ENCODE peak calls at places on chromosomes 16 and 17, in nine cellular contexts. I is hepatocyte; A is left lung; D is cardiac muscle cell; P is Peyer's patch; U is fibroblast of lung; H is right cardiac atrium; L is CD8-positive, alpha-beta T cell; C is A549. N is an unnamed sample.

GRCh38 chr16:8631818-8632217 is 10.3 kb downstream of the METTL22 start:
- DNase-seq in L (no peak), D (no peak), H (no peak), I (no peak), C (no peak), U (no peak), P (no peak), A (no peak), N (no peak)

GRCh38 chr16:50731989-50732589 is 9.8 kb upstream of the CYLD start:
- DNase-seq in L (no peak), P (no peak), C (no peak), A (no peak), D (no peak), I (no peak), U (no peak), H (no peak), N (no peak)

GRCh38 chr16:8571061-8571596 is 19.2 kb downstream of the TMEM114 start:
- DNase-seq in L (no peak), D (peak; percentile 69), U (peak; percentile 25), P (no peak), C (peak; percentile 19), H (no peak), I (no peak), A (no peak), N (no peak)

GRCh38 chr16:85126731-85127662 is 14.7 kb upstream of the CIBAR2 start:
- DNase-seq in P (no peak), H (peak; percentile 64), U (peak; percentile 68), D (peak; percentile 94), A (no peak), L (no peak), C (no peak), I (peak; percentile 73), N (peak; percentile 98)

GRCh38 chr16:28324235-28324886 is 32.0 kb downstream of the SBK1 start:
- DNase-seq in U (no peak), I (peak; percentile 53), D (no peak), C (peak; percentile 31), H (no peak), A (no peak), L (no peak), P (no peak), N (no peak)

GRCh38 chr17:57507828-57508227 is 237.3 kb downstream of the CCDC182 start:
- DNase-seq in C (no peak), L (no peak), U (no peak), D (no peak), P (no peak), H (no peak), I (no peak), A (no peak), N (no peak)

GRCh38 chr16:60651351-60651750 is 1384.9 kb downstream of the CDH8 start:
- DNase-seq in I (no peak), U (no peak), L (no peak), A (no peak), H (no peak), D (no peak), P (no peak), C (no peak), N (no peak)

GRCh38 chr17:43935926-43936261 is 6.4 kb downstream of the PPY start:
- DNase-seq in D (no peak), A (no peak), I (no peak), P (no peak), U (no peak), H (no peak), C (no peak), L (no peak), N (peak; percentile 36)

GRCh38 chr17:74805543-74805991 is 29.4 kb upstream of the NAT9 start:
- DNase-seq in L (no peak), A (no peak), D (no peak), C (no peak), H (peak; percentile 58), U (no peak), P (no peak), I (no peak), N (no peak)

GRCh38 chr17:77405867-77406513 is 265.2 kb downstream of the SEC14L1 start:
- DNase-seq in C (no peak), L (no peak), P (no peak), I (no peak), U (no peak), D (no peak), H (no peak), A (no peak), N (no peak)

GRCh38 chr17:51351890-51352289 is 91.5 kb downstream of the UTP18 start:
- DNase-seq in L (no peak), A (peak; percentile 46), I (peak; percentile 27), D (peak; percentile 74), P (no peak), H (peak; percentile 83), U (peak; percentile 23), C (no peak), N (no peak)

GRCh38 chr17:41777579-41778188 is 8.8 kb downstream of the JUP start:
- DNase-seq in L (no peak), H (peak; percentile 93), A (peak; percentile 77), D (peak; percentile 98), P (peak; percentile 63), I (peak; percentile 60), C (peak; percentile 98), U (peak; percentile 98), N (peak; percentile 88)

GRCh38 chr17:79033741-79034501 is 10.0 kb downstream of the C1QTNF1 start:
- DNase-seq in I (no peak), C (no peak), H (peak; percentile 90), D (peak; percentile 78), U (peak; percentile 56), A (no peak), P (no peak), L (no peak), N (peak; percentile 100)

GRCh38 chr16:57540387-57540786 is 2.1 kb upstream of the ADGRG5 start:
- DNase-seq in C (no peak), U (no peak), D (no peak), P (no peak), I (no peak), A (no peak), L (no peak), H (peak; percentile 7), N (no peak)

GRCh38 chr17:15039366-15039765 is 225.8 kb downstream of the PMP22 start:
- DNase-seq in P (no peak), H (no peak), I (no peak), L (no peak), U (no peak), C (no peak), D (no peak), A (no peak), N (no peak)

DNA sequence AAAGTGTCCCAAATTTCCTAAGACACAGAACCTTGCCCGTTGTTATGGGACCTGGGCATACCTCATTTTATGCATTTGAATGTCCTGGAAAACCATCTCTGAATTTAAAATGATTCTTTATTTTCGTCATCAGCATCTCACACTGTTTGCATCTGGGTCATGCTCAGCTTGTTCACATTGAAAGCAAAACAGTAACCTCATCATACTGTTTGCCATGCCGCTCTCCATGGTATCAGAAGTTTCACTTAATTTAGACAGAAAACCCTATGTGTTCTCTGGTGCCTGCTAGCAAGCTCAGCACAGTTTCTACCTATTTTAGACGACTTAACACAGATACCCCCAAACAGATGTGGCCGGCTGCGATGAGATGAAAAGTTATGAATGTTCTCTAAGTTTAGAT is 292.1 kb downstream of the SNX29 start:
- DNase-seq in U (peak; percentile 17), P (no peak), I (peak; percentile 20), L (no peak), C (no peak), H (no peak), A (no peak), D (peak; percentile 15), N (no peak)
- H3K27ac ChIP-seq in U (no peak overlapping the region), P (no peak overlapping the region), I (no peak overlapping the region), L (no peak overlapping the region), C (no peak overlapping the region), H (no peak overlapping the region), A (no peak overlapping the region), D (no peak overlapping the region), N (no peak overlapping the region)

GRCh38 chr16:88769617-88770458 is 15.2 kb downstream of the PIEZO1 start:
- DNase-seq in A (peak; percentile 65), H (peak; percentile 61), L (no peak), U (no peak), P (peak; percentile 76), I (peak; percentile 86), C (peak; percentile 54), D (no peak), N (peak; percentile 77)

GRCh38 chr16:88764913-88765349 is 20.1 kb downstream of the PIEZO1 start:
- DNase-seq in A (peak; percentile 89), U (no peak), L (no peak), D (no peak), H (no peak), P (no peak), I (peak; percentile 83), C (no peak), N (no peak)

GRCh38 chr16:88768041-88768876 is 16.8 kb downstream of the PIEZO1 start:
- DNase-seq in U (peak; percentile 87), H (peak; percentile 90), D (peak; percentile 87), A (peak; percentile 84), P (no peak), C (no peak), L (no peak), I (peak; percentile 45), N (peak; percentile 54)

GRCh38 chr16:88767546-88767945 is 17.5 kb downstream of the PIEZO1 start:
- DNase-seq in L (no peak), U (no peak), A (no peak), P (no peak), I (no peak), D (no peak), C (no peak), H (no peak), N (no peak)

GRCh38 chr16:88766975-88767374 is 18.0 kb downstream of the PIEZO1 start:
- DNase-seq in P (no peak), I (no peak), H (no peak), U (no peak), L (no peak), D (no peak), A (no peak), C (no peak), N (no peak)
- H3K4me1 ChIP-seq in P (peaks cover 18% of the 10 kb centered on the region), I (peaks cover 54% of the 10 kb centered on the region), H (peaks cover 19% of the 10 kb centered on the region), U (peaks cover 35% of the 10 kb centered on the region), L (peaks cover 39% of the 10 kb centered on the region), D (peaks cover 68% of the 10 kb centered on the region), A (peaks cover 44% of the 10 kb centered on the region), C (peaks cover 62% of the 10 kb centered on the region), N (peaks cover 26% of the 10 kb centered on the region)

GRCh38 chr16:35239561-35239960 is 1780.1 kb downstream of the TP53TG3F start:
- DNase-seq in A (no peak), I (no peak), C (no peak), D (no peak), L (no peak), U (no peak), P (no peak), H (no peak), N (no peak)
- H3K9me3 ChIP-seq in A (no peaks in the 10 kb centered on the region), I (no peaks in the 10 kb centered on the region), C (no peaks in the 10 kb centered on the region), D (peaks cover under 1% of the 10 kb centered on the region), L (no peaks in the 10 kb centered on the region), U (no peaks in the 10 kb centered on the region), P (no peaks in the 10 kb centered on the region), H (no peaks in the 10 kb centered on the region), N (no peaks in the 10 kb centered on the region)

GRCh38 chr16:74903882-74904678 is 80.8 kb downstream of the WDR59 start:
- DNase-seq in L (no peak), A (no peak), D (no peak), H (no peak), C (no peak), I (no peak), P (no peak), U (no peak), N (no peak)

GRCh38 chr16:74909665-74910064 is 75.3 kb downstream of the WDR59 start:
- DNase-seq in I (no peak), U (no peak), D (no peak), A (no peak), P (no peak), C (no peak), H (no peak), L (no peak), N (no peak)
- H3K27ac ChIP-seq in I (no peak overlapping the region), U (no peak overlapping the region), D (no peak overlapping the region), A (no peak overlapping the region), P (no peak overlapping the region), C (no peak overlapping the region), H (no peak overlapping the region), L (no peak overlapping the region), N (no peak overlapping the region)